ENCODE peak calls at places on chromosomes 11 and 22, in four cellular contexts. X, Z, O and P are unnamed samples.

GRCh38 chr11:28679795-28680194 is 571.6 kb downstream of the METTL15 start:
- DNase-seq in X (no peak), Z (no peak), O (peak; percentile 88), P (no peak)

GRCh38 chr11:70078095-70078795 is at the start of gene ANO1:
- DNase-seq in X (no peak), Z (no peak), O (peak; percentile 19), P (no peak)

GRCh38 chr11:3004481-3004880 is 12.4 kb upstream of the NAP1L4 start:
- DNase-seq in X (no peak), Z (no peak), O (no peak), P (no peak)

GRCh38 chr11:76694664-76695063 is 24.1 kb upstream of the LRRC32 start:
- DNase-seq in X (no peak), Z (no peak), O (peak; percentile 90), P (no peak)

GRCh38 chr22:32619614-32620426 is 145.2 kb downstream of the FBXO7 start:
- DNase-seq in X (no peak), Z (no peak), O (peak; percentile 89), P (no peak)

GRCh38 chr11:64516226-64516625 is 74.8 kb upstream of the SLC22A12 start:
- DNase-seq in X (no peak), Z (peak; percentile 12), O (no peak), P (no peak)

GRCh38 chr11:36713715-36714114 is 115.7 kb upstream of the RAG2 start:
- DNase-seq in X (no peak), Z (no peak), O (no peak), P (no peak)

GRCh38 chr11:134489728-134490127 is 77.7 kb upstream of the B3GAT1 start:
- DNase-seq in X (no peak), Z (no peak), O (no peak), P (no peak)

GRCh38 chr11:93988912-93989311 is 32.2 kb upstream of the HEPHL1 start:
- DNase-seq in X (no peak), Z (no peak), O (no peak), P (no peak)

GRCh38 chr22:19873138-19873959 is 18.7 kb upstream of the GNB1L start:
- DNase-seq in X (no peak), Z (no peak), O (no peak), P (peak; percentile 64)

GRCh38 chr11:116913000-116913399 is 75.6 kb upstream of the APOA1 start:
- DNase-seq in X (no peak), Z (no peak), O (peak; percentile 90), P (no peak)

GRCh38 chr22:43159484-43160178 is 8.3 kb downstream of the TSPO start:
- DNase-seq in X (no peak), Z (peak; percentile 25), O (no peak), P (no peak)

GRCh38 chr22:19902245-19902699 is 39.3 kb upstream of the COMT start:
- DNase-seq in X (no peak), Z (no peak), O (no peak), P (no peak)

GRCh38 chr22:40434101-40434500 is 63.7 kb downstream of the SGSM3 start:
- DNase-seq in X (no peak), Z (no peak), O (peak; percentile 28), P (no peak)

GRCh38 chr11:61950035-61950547 is at the start of gene BEST1:
- DNase-seq in X (no peak), Z (no peak), O (no peak), P (no peak)

GRCh38 chr22:40443675-40444482 is 73.5 kb downstream of the SGSM3 start:
- DNase-seq in X (no peak), Z (no peak), O (no peak), P (no peak)

GRCh38 chr22:23700706-23701105 is 9.9 kb downstream of the RGL4 start:
- DNase-seq in X (no peak), Z (no peak), O (peak; percentile 64), P (no peak)

GRCh38 chr11:103619480-103619879 is 417.0 kb upstream of the DDI1 start:
- DNase-seq in X (no peak), Z (no peak), O (no peak), P (no peak)

GRCh38 chr11:124884340-124884739 is 13.3 kb downstream of the ROBO4 start:
- DNase-seq in X (no peak), Z (no peak), O (no peak), P (no peak)

GRCh38 chr11:32562839-32563599 is 20.6 kb upstream of the EIF3M start:
- DNase-seq in X (no peak), Z (no peak), O (peak; percentile 57), P (no peak)

GRCh38 chr11:16002942-16003341 is 353.4 kb downstream of the SOX6 start:
- DNase-seq in X (no peak), Z (no peak), O (no peak), P (no peak)

GRCh38 chr22:48212727-48213126 is 1450.3 kb downstream of the TBC1D22A start:
- DNase-seq in X (no peak), Z (no peak), O (no peak), P (no peak)

GRCh38 chr11:93089474-93090102 is 108.2 kb downstream of the SLC36A4 start:
- DNase-seq in X (no peak), Z (peak; percentile 40), O (peak; percentile 62), P (no peak)

GRCh38 chr11:13051257-13051656 is 42.1 kb downstream of the RASSF10 start:
- DNase-seq in X (no peak), Z (no peak), O (no peak), P (no peak)

GRCh38 chr11:70738661-70739060 is 340.3 kb downstream of the CTTN start:
- DNase-seq in X (no peak), Z (no peak), O (no peak), P (no peak)

GRCh38 chr11:117633976-117634755 is 162.8 kb downstream of the DSCAML1 start:
- DNase-seq in X (no peak), Z (no peak), O (no peak), P (no peak)

GRCh38 chr11:75929706-75930105 is 114.7 kb downstream of the UVRAG start:
- DNase-seq in X (no peak), Z (no peak), O (no peak), P (no peak)

GRCh38 chr11:85748455-85748891 is 62.5 kb downstream of the SYTL2 start:
- DNase-seq in X (no peak), Z (no peak), O (peak; percentile 45), P (no peak)

GRCh38 chr11:107741044-107741823 is 29.4 kb upstream of the SLN start:
- DNase-seq in X (no peak), Z (peak; percentile 76), O (peak; percentile 44), P (no peak)

GRCh38 chr22:30246962-30247376 is 410 bp upstream of the LIF start:
- DNase-seq in X (no peak), Z (no peak), O (no peak), P (no peak)

GRCh38 chr11:17414992-17415391 is 26.5 kb upstream of the KCNJ11 start:
- DNase-seq in X (no peak), Z (no peak), O (no peak), P (no peak)

GRCh38 chr22:50705851-50706351 is 32.1 kb upstream of the ACR start:
- DNase-seq in X (no peak), Z (no peak), O (no peak), P (no peak)

GRCh38 chr22:32204211-32204855 is 540 bp downstream of the RFPL2 start:
- DNase-seq in X (no peak), Z (no peak), O (no peak), P (no peak)

GRCh38 chr22:43885786-43886185 is 6.0 kb downstream of the PNPLA5 start:
- DNase-seq in X (no peak), Z (no peak), O (no peak), P (no peak)

GRCh38 chr11:1864216-1864615 is 11.3 kb downstream of the LSP1 start:
- DNase-seq in X (no peak), Z (no peak), O (no peak), P (no peak)

GRCh38 chr11:64970731-64971151 is 1.2 kb downstream of the MAJIN start:
- DNase-seq in X (no peak), Z (peak; percentile 17), O (no peak), P (no peak)

GRCh38 chr22:28826921-28827320 is 26.6 kb upstream of the XBP1 start:
- DNase-seq in X (no peak), Z (no peak), O (no peak), P (no peak)

GRCh38 chr11:114279778-114280532 is 16.2 kb upstream of the NNMT start:
- DNase-seq in X (no peak), Z (no peak), O (peak; percentile 61), P (no peak)

DNA sequence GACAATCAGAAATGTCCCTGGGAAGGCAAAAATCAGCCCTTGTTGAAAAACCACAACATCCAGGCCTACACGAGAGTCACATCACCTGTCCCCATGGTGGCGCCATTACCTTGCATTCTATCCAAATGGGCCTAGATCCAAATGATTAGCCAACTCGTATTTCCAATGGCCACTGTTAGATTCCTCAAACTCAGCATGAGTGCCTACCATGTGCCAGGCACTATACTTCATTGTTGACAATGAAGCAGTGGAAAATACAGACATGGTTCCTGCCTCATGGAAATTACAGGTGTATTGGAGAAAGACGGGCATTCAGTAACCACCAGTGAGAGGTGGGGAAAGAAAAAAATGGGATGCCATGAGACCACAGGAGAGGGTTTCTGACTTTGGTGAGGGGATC is 29.8 kb upstream of the CREB3L1 start:
- DNase-seq in X (no peak), Z (peak; percentile 76), O (peak; percentile 54), P (no peak)
- TF ChIP-seq CTCF in X (peak; percentile 63), Z (peak; percentile 54), O (peak; percentile 34), P (peak; percentile 63)

DNA sequence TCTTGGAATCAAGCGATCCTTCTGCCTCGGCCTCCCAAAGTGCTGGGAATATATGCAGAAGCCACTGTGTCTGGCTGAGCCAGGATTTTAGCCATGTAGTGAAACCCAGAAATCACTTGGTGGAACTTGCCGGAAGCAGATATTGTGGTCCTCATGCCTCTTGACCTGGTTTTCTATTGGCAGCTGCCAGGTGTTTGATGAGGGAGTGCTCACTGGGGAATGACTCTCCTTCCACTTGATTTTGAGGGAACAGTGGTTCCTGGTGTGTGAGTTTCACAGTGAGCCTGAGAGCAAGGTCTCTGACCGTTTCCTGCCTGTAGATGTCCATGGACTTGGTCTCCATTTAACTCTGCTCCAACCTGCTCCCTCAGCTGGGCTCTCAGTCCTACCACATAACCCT is 34.7 kb upstream of the ELF5 start:
- DNase-seq in X (no peak), Z (no peak), O (no peak), P (no peak)
- TF ChIP-seq CTCF in X (no peak), Z (no peak), O (no peak), P (no peak)

DNA sequence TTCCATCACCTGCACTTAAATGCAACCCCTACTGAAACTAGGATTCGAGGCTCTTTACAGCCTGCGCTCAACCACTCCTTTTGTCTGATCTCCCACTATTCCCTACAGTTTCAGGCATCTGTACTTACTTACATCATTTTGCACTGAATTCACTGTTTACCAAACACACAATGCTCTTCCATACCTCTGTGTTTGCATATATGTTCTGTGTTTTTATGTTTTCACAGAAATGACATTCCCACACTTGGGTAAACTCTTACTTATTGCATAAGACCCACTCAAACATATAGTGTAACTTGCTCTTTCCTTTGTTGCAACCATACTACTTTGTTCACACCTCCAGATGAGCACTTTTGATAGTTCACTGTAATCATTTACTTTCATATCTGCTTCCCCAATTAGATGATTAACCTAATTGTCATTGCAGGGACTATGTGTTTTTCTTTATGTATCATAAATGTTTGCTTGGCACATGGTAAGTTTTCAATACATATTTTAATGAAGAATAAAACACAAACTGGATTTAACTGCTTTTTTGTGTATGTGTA is 54.6 kb downstream of the ZBTB44 start:
- DNase-seq in X (no peak), Z (no peak), O (no peak), P (no peak)
- TF ChIP-seq CTCF in X (no peak), Z (no peak), O (no peak), P (no peak)

GRCh38 chr11:122788781-122789535 is 49.3 kb upstream of the CRTAM start:
- DNase-seq in X (no peak), Z (no peak), O (no peak), P (no peak)
- TF ChIP-seq CTCF in X (peak; percentile 27), Z (peak; percentile 14), O (peak; percentile 5), P (no peak)

GRCh38 chr11:78046486-78046854 is 17.2 kb upstream of the THRSP start:
- DNase-seq in X (no peak), Z (no peak), O (no peak), P (no peak)
- TF ChIP-seq CTCF in X (peak; percentile 14), Z (no peak), O (no peak), P (peak; percentile 46)